ENCODE peak calls at places on chromosomes 7 and 10, in four cellular contexts. B is type B pancreatic cell, G is GM23338, E is NCI-H1092. F is an unnamed sample.

GRCh38 chr7:48424731-48425130 is 253.5 kb downstream of the ABCA13 start:
- DNase-seq in B (no peak), E (peak; percentile 47), G (peak; percentile 65), F (no peak)

GRCh38 chr7:44347546-44348114 is 22.2 kb upstream of the CAMK2B start:
- DNase-seq in E (no peak), G (no peak), B (no peak), F (no peak)

GRCh38 chr7:28354601-28355062 is 57.7 kb upstream of the CREB5 start:
- DNase-seq in G (peak; percentile 17), E (no peak), B (no peak), F (no peak)

GRCh38 chr7:2564970-2565546 is 6.3 kb downstream of the IQCE start:
- DNase-seq in B (no peak), G (no peak), E (no peak), F (no peak)

GRCh38 chr7:130667593-130668257 is 823 bp downstream of the COPG2 start:
- DNase-seq in G (peak; percentile 31), E (peak; percentile 2), B (no peak), F (peak; percentile 86)

GRCh38 chr7:29815181-29816105 is 9.1 kb downstream of the WIPF3 start:
- DNase-seq in G (no peak), E (no peak), B (no peak), F (no peak)

GRCh38 chr7:39845011-39845410 is 105.0 kb upstream of the CDK13 start:
- DNase-seq in B (no peak), E (no peak), G (no peak), F (no peak)

GRCh38 chr10:121457729-121458128 is 140.5 kb downstream of the FGFR2 start:
- DNase-seq in E (no peak), B (no peak), G (no peak), F (no peak)

GRCh38 chr7:39595102-39595620 is 28.2 kb upstream of the RALA start:
- DNase-seq in E (peak; percentile 43), G (no peak), B (no peak), F (no peak)

GRCh38 chr7:45985902-45986301 is 64.8 kb upstream of the IGFBP3 start:
- DNase-seq in B (no peak), E (no peak), G (no peak), F (peak; percentile 67)

GRCh38 chr7:924541-925231 is 29.8 kb downstream of the ADAP1 start:
- DNase-seq in B (no peak), G (no peak), E (no peak), F (no peak)

GRCh38 chr7:151115121-151115835 is 29.0 kb downstream of the AGAP3 start:
- DNase-seq in E (no peak), G (peak; percentile 62), B (no peak), F (no peak)

GRCh38 chr10:43203491-43204393 is 63.1 kb downstream of the RASGEF1A start:
- DNase-seq in G (peak; percentile 77), E (no peak), B (peak; percentile 65), F (peak; percentile 92)

GRCh38 chr7:154990964-154991514 is 11.9 kb downstream of the PAXIP1 start:
- DNase-seq in G (no peak), E (no peak), B (no peak), F (no peak)

GRCh38 chr10:120221873-120222485 is 235.0 kb upstream of the PLPP4 start:
- DNase-seq in G (peak; percentile 91), B (no peak), E (no peak), F (no peak)

GRCh38 chr10:52769966-52770365 is 2.6 kb downstream of the MBL2 start:
- DNase-seq in G (no peak), B (no peak), E (no peak), F (no peak)

GRCh38 chr7:114789161-114789560 is 132.7 kb upstream of the MDFIC start:
- DNase-seq in B (no peak), G (no peak), E (no peak), F (no peak)

GRCh38 chr10:58531084-58531695 is 18.5 kb downstream of the BICC1 start:
- DNase-seq in G (peak; percentile 86), B (no peak), E (peak; percentile 19), F (no peak)

GRCh38 chr7:156139633-156140032 is 327.4 kb upstream of the SHH start:
- DNase-seq in B (no peak), G (no peak), E (no peak), F (peak; percentile 52)

GRCh38 chr10:104128214-104128613 is 6.2 kb downstream of the SFR1 start:
- DNase-seq in E (no peak), B (no peak), G (no peak), F (no peak)

GRCh38 chr10:123156091-123156490 is 1.9 kb downstream of the BUB3 start:
- DNase-seq in E (no peak), B (no peak), G (no peak), F (no peak)

GRCh38 chr10:13462551-13462950 is 66.3 kb downstream of the BEND7 start:
- DNase-seq in B (no peak), E (no peak), G (no peak), F (no peak)

GRCh38 chr7:131011976-131012375 is 278.0 kb upstream of the KLF14 start:
- DNase-seq in G (no peak), E (no peak), B (no peak), F (peak; percentile 60)

GRCh38 chr10:51074238-51075028 is at the start of gene PRKG1:
- DNase-seq in G (peak; percentile 86), B (peak; percentile 79), E (no peak), F (no peak)

GRCh38 chr7:37726022-37726421 is 42.5 kb downstream of the GPR141 start:
- DNase-seq in B (no peak), G (no peak), E (no peak), F (no peak)

GRCh38 chr7:152313879-152314604 is 121.8 kb downstream of the KMT2C start:
- DNase-seq in B (no peak), E (peak; percentile 43), G (no peak), F (no peak)

GRCh38 chr7:122676466-122676865 is 22.5 kb downstream of the RNF133 start:
- DNase-seq in G (no peak), E (peak; percentile 71), B (no peak), F (no peak)

GRCh38 chr7:3992841-3993240 is 689.3 kb upstream of the FOXK1 start:
- DNase-seq in G (no peak), E (no peak), B (no peak), F (no peak)

GRCh38 chr7:142603870-142604448 is 145.3 kb upstream of the PRSS1 start:
- DNase-seq in E (peak; percentile 34), G (peak; percentile 81), B (no peak), F (no peak)

GRCh38 chr7:126727930-126728331 is 524.8 kb downstream of the GRM8 start:
- DNase-seq in B (no peak), E (no peak), G (no peak), F (no peak)

GRCh38 chr10:82089327-82089726 is 214.3 kb downstream of the NRG3 start:
- DNase-seq in E (no peak), G (peak; percentile 55), B (no peak), F (no peak)

GRCh38 chr10:28783089-28783488 is 105.8 kb downstream of the BAMBI start:
- DNase-seq in E (no peak), G (no peak), B (no peak), F (no peak)

GRCh38 chr10:102231357-102232318 is 5.5 kb downstream of the ELOVL3 start:
- DNase-seq in E (no peak), G (peak; percentile 85), B (peak; percentile 75), F (no peak)

GRCh38 chr7:136925556-136925955 is 57.1 kb downstream of the CHRM2 start:
- DNase-seq in G (no peak), B (no peak), E (no peak), F (no peak)

GRCh38 chr10:59945590-59945989 is 39.2 kb upstream of the CCDC6 start:
- DNase-seq in B (no peak), E (no peak), G (no peak), F (no peak)

GRCh38 chr10:91772869-91773268 is 25.4 kb upstream of the TNKS2 start:
- DNase-seq in G (no peak), E (no peak), B (no peak), F (no peak)

GRCh38 chr10:7291487-7292113 is 119.2 kb downstream of the SFMBT2 start:
- DNase-seq in G (no peak), E (no peak), B (no peak), F (no peak)

F was measured in vagina.